ENCODE peak calls at places on chromosome 19, in ten cellular contexts. T is stimulated activated CD8-positive, alpha-beta memory T cell treated with anti-CD3 and anti-CD28 coated beads, Interleukin-2, amount 100 ng/mL, for 48 hours; E is RWPE1; F is OCI-M1; G is body of pancreas; S is NCI-H187 treated with DMSO at 0.1 percent for 48 hours; I is stimulated activated naive CD4-positive, alpha-beta T cell; M is activated CD4-positive, alpha-beta T cell treated with anti-CD3 and anti-CD28 coated beads for 48 hours; X is uterus; W is neural crest cell. Y is an unnamed sample.

GRCh38 chr19:17205237-17206140 is 9.7 kb upstream of the USE1 start:
- DNase-seq in T (peak), E (peak), F (peak), G (peak), S (no peak), I (peak), M (peak), X (no peak), W (peak), Y (peak)

GRCh38 chr19:8361921-8362793 is 1.8 kb upstream of the ANGPTL4 start:
- DNase-seq in T (peak), E (peak), F (peak), G (peak), S (no peak), I (no peak), M (peak), X (peak), W (no peak), Y (peak)

GRCh38 chr19:55720214-55720746 is 17.9 kb downstream of the NLRP9 start:
- DNase-seq in T (no peak), E (no peak), F (no peak), G (no peak), S (no peak), I (no peak), M (no peak), X (no peak), W (no peak), Y (no peak)

GRCh38 chr19:13996928-13997636 is 9.0 kb downstream of the RFX1 start:
- DNase-seq in T (no peak), E (no peak), F (no peak), G (no peak), S (no peak), I (no peak), M (no peak), X (no peak), W (no peak), Y (no peak)

GRCh38 chr19:29966594-29967249 is 24.7 kb downstream of the URI1 start:
- DNase-seq in T (no peak), E (no peak), F (peak), G (no peak), S (no peak), I (no peak), M (no peak), X (no peak), W (no peak), Y (peak)

GRCh38 chr19:12365094-12365371 is 450 bp downstream of the ZNF442 start:
- DNase-seq in T (no peak), E (peak), F (peak), G (no peak), S (no peak), I (no peak), M (no peak), X (no peak), W (no peak), Y (no peak)

GRCh38 chr19:49684251-49684982 is 5.0 kb upstream of the ADM5 start:
- DNase-seq in T (no peak), E (no peak), F (no peak), G (no peak), S (no peak), I (no peak), M (peak), X (no peak), W (no peak), Y (peak)

GRCh38 chr19:14764401-14764800 is 14.0 kb downstream of the ADGRE2 start:
- DNase-seq in T (no peak), E (no peak), F (no peak), G (no peak), S (no peak), I (no peak), M (no peak), X (no peak), W (no peak), Y (no peak)

GRCh38 chr19:44777715-44778347 is at the start of gene CBLC:
- DNase-seq in T (no peak), E (peak), F (no peak), G (peak), S (no peak), I (no peak), M (peak), X (no peak), W (no peak), Y (no peak)